ENCODE peak calls at places on chromosome 10, in ten cellular contexts. O is CD8-positive, alpha-beta T cell; K is SJSA1; W is CD8-positive, alpha-beta memory T cell; D is IMR-90; F is pancreas; G is left ventricle myocardium inferior; M is adrenal gland; N is SK-N-SH; U is lower lobe of right lung. A is an unnamed sample. For H3K9me3 and H3K27me3, the result is how much of the 10 kb centered on the place peaks cover.

GRCh38 chr10:122373713-122374112 is 795 bp upstream of the PLEKHA1 start:
- DNase-seq in D (peak), F (peak), M (peak), O (no peak), W (no peak), N (peak), K (no peak), G (no peak), U (no peak), A (no peak)

GRCh38 chr10:100744136-100744979 is 1.0 kb upstream of the PAX2 start:
- DNase-seq in G (no peak), W (no peak), F (no peak), O (no peak), M (no peak), D (no peak), U (no peak), K (no peak), N (peak), A (no peak)

GRCh38 chr10:88108115-88108610 is 244.7 kb downstream of the PTEN start:
- DNase-seq in U (no peak), F (no peak), N (no peak), W (no peak), G (no peak), K (no peak), M (no peak), D (no peak), O (no peak), A (no peak)

GRCh38 chr10:117075064-117075463 is 63.0 kb downstream of the VAX1 start:
- DNase-seq in O (no peak), D (peak), U (no peak), G (no peak), F (no peak), N (no peak), W (no peak), K (no peak), M (no peak), A (no peak)

GRCh38 chr10:132415255-132415654 is 18.3 kb downstream of the PWWP2B start:
- DNase-seq in O (no peak), U (no peak), W (no peak), F (no peak), K (no peak), M (no peak), D (no peak), G (no peak), N (no peak), A (no peak)

GRCh38 chr10:59905066-59905734 is 1.2 kb downstream of the CCDC6 start:
- DNase-seq in M (peak), D (peak), G (no peak), O (no peak), F (peak), U (peak), N (peak), W (no peak), K (peak), A (no peak)

GRCh38 chr10:94043431-94043990 is 49.8 kb downstream of the PLCE1 start:
- DNase-seq in D (no peak), G (no peak), O (no peak), W (no peak), U (no peak), M (no peak), K (no peak), N (no peak), F (no peak), A (no peak)

GRCh38 chr10:12508165-12508564 is 158.8 kb downstream of the CAMK1D start:
- DNase-seq in K (peak), U (no peak), G (no peak), N (no peak), O (no peak), W (no peak), D (no peak), F (no peak), M (peak), A (no peak)

GRCh38 chr10:26438534-26439269 is 561 bp downstream of the APBB1IP start:
- DNase-seq in F (no peak), W (peak), M (no peak), O (peak), N (peak), G (peak), U (peak), D (no peak), K (no peak), A (peak)

GRCh38 chr10:125691160-125691981 is 8.4 kb upstream of the TEX36 start:
- DNase-seq in F (no peak), D (no peak), M (no peak), U (no peak), N (no peak), W (no peak), G (no peak), O (no peak), K (no peak), A (no peak)

GRCh38 chr10:21501109-21501508 is 24.4 kb downstream of the SKIDA1 start:
- DNase-seq in G (no peak), N (no peak), D (no peak), U (no peak), F (no peak), W (no peak), M (no peak), K (no peak), O (no peak), A (no peak)

GRCh38 chr10:101291254-101292193 is 62.3 kb upstream of the LBX1 start:
- DNase-seq in M (peak), K (peak), O (peak), W (peak), G (peak), U (peak), N (peak), F (peak), D (peak), A (no peak)

GRCh38 chr10:132500781-132501415 is 36.7 kb upstream of the INPP5A start:
- DNase-seq in O (no peak), U (no peak), F (no peak), G (no peak), D (no peak), K (no peak), W (no peak), N (no peak), M (no peak), A (no peak)

GRCh38 chr10:22984066-22984465 is 56.2 kb downstream of the ARMC3 start:
- DNase-seq in F (no peak), W (no peak), M (no peak), O (no peak), N (no peak), G (no peak), D (no peak), K (no peak), U (no peak), A (no peak)

GRCh38 chr10:20888620-20889337 is 8.3 kb downstream of the NEBL start:
- DNase-seq in M (no peak), G (no peak), N (peak), O (no peak), K (no peak), W (no peak), F (no peak), D (no peak), U (no peak), A (no peak)

GRCh38 chr10:86346169-86346793 is 20.3 kb downstream of the GRID1 start:
- DNase-seq in O (no peak), N (peak), U (peak), M (peak), W (no peak), F (no peak), D (no peak), K (no peak), G (no peak), A (no peak)

GRCh38 chr10:132195366-132196075 is 8.8 kb downstream of the DPYSL4 start:
- DNase-seq in O (no peak), N (no peak), D (no peak), M (no peak), G (no peak), F (no peak), U (no peak), K (no peak), W (no peak), A (no peak)

GRCh38 chr10:57716884-57717283 is 550.8 kb downstream of the IPMK start:
- DNase-seq in M (no peak), F (no peak), W (no peak), N (no peak), U (no peak), K (no peak), O (no peak), D (peak), G (no peak), A (no peak)

GRCh38 chr10:129102906-129103693 is 363.9 kb upstream of the MGMT start:
- DNase-seq in O (no peak), G (no peak), W (no peak), D (peak), M (peak), K (no peak), N (no peak), U (no peak), F (no peak), A (no peak)

GRCh38 chr10:69004821-69005220 is 16.2 kb downstream of the KIFBP start:
- DNase-seq in D (peak), F (no peak), W (no peak), K (no peak), U (no peak), M (no peak), N (peak), O (no peak), G (no peak), A (no peak)

GRCh38 chr10:117370205-117370604 is 5.0 kb downstream of the PDZD8 start:
- DNase-seq in G (no peak), O (no peak), D (peak), W (no peak), U (no peak), F (no peak), K (no peak), M (no peak), N (no peak), A (no peak)

GRCh38 chr10:102744374-102745051 is 765 bp downstream of the WBP1L start:
- DNase-seq in M (peak), W (peak), K (no peak), D (peak), U (no peak), F (peak), G (no peak), O (no peak), N (no peak), A (no peak)

GRCh38 chr10:86082556-86082955 is 284.0 kb downstream of the GRID1 start:
- DNase-seq in N (no peak), D (no peak), O (no peak), F (no peak), G (no peak), U (no peak), W (no peak), M (no peak), K (no peak), A (no peak)

GRCh38 chr10:114571316-114571999 is 86.6 kb downstream of the ABLIM1 start:
- DNase-seq in O (no peak), F (no peak), K (no peak), M (peak), D (no peak), W (no peak), U (no peak), G (no peak), N (no peak), A (no peak)
- H3K4me3 ChIP-seq in O (no peak), F (no peak), K (no peak), M (no peak), D (no peak), W (no peak), U (no peak), G (no peak), N (no peak), A (no peak)

DNA sequence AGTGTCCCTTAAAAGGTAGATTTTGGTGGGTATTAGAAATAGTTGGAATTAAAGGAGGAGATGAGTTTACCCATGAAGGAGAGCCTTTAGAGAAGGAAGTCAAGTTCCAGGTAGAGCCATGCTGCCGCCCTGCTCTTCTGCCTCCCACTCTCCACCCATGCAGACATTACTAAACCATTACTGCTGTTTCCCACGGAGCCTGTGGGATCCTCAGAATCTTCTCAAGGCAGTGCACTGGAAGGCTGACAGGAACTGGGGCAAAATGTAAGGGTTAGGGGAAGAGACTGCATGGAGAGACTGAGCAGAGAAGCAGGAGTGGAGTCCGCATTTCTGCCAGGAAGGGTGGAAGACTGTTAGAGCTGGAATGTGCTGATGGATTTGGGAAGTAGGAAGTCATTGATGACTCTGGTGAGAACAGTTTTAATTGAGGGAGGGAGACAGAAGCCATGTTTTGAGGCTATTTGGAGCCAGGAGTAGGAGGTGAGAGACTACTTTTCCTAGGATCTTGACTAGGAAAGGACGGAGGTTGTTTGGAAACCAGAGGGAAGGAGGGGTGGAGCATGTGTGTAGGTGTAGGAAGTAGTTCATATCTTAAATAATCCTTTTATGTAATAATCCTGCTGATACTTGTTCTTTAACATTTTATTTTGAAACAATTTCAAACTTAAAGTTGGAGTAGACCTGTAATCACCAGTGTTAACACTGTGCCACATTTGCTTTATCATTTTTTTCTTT is 109.0 kb downstream of the CCNY start:
- DNase-seq in N (no peak), F (no peak), K (no peak), W (no peak), O (no peak), D (no peak), M (no peak), G (no peak), U (no peak), A (no peak)
- H3K9me3 ChIP-seq in N (under half), F (under half), K (under half), W (under half), O (under half), D (under half), M (under half), G (under half), U (under half), A (under half)

DNA sequence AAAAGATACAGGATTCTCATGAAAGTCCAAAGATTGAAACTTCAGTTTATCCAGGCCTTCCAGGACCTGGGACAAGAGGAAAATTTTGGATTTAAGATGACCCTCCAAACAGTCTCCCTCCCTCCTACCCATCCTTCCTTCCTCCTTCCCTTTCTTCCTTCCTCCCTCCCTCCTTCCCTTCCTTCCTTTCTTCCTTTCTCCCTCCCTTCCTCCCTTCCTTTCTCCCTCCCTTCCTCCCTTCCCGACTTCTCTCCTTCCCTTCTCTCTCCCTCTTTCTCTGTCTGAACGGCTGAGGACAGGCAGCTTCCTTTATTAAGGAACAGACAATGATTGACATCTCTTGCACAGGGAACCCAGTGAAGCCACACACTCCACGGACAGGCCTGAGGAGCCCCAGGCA is 23.3 kb downstream of the SFTPD start:
- DNase-seq in O (no peak), W (no peak), N (no peak), G (no peak), K (no peak), U (no peak), F (no peak), M (no peak), D (no peak), A (no peak)
- H3K27me3 ChIP-seq in O (under half), W (under half), N (under half), G (under half), K (under half), U (under half), F (under half), M (under half), D (under half), A (under half)

DNA sequence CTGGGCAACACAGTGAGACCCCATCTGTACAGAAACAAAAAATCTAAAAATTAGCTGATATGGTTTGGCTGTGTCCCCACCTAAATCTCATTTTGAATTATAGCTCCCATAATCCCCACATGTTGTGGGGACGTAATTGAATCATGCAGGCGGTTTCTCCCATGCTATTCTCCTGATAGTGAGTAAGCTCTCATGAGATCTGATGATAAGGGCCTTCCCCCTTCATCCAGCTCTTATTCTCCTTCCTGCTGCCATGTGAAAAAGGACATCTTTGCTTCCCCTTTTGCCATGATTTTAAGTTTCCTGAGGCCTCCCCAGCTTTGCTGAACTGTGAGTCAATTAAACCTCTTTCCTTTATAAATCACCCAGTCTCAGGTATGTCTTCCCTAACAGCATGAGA is 136.5 kb downstream of the SFMBT2 start:
- DNase-seq in O (no peak), N (no peak), G (no peak), M (no peak), K (no peak), U (no peak), W (no peak), F (no peak), D (no peak), A (no peak)
- H3K4me3 ChIP-seq in O (no peak), N (no peak), G (no peak), M (no peak), K (no peak), U (no peak), W (no peak), F (no peak), D (no peak), A (no peak)

GRCh38 chr10:131058799-131059198 is 252.7 kb downstream of the TCERG1L start:
- DNase-seq in N (no peak), K (no peak), F (no peak), M (no peak), W (no peak), G (no peak), U (no peak), O (no peak), D (no peak), A (no peak)
- H3K9me3 ChIP-seq in N (under half), K (under half), F (under half), M (under half), W (under half), G (under half), U (under half), O (under half), D (under half), A (under half)

DNA sequence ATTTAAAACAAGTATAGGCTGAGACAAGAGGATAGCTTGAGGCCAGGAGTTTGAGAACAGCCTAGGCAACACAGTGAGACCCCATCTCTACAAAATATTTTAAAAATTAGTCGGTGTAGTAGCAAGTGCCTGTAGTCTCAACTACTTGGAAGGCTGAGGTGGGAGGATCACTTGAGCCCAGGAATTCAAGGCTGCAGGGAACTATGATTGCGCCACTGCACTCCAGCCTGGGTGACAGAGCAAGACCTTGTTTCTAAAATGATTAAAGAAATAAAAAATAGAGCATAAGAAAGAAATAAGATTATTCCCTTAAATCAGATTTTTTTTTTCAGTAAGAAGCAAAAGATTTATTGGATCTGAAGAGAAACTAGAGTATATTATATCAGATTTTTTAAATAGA is 11.7 kb downstream of the LRRC20 start:
- DNase-seq in F (no peak), N (no peak), W (no peak), D (no peak), U (no peak), O (no peak), G (no peak), M (peak), K (no peak), A (no peak)
- H3K27me3 ChIP-seq in F (under half), N (under half), W (under half), D (under half), U (under half), O (under half), G (under half), M (under half), K (under half), A (under half)

DNA sequence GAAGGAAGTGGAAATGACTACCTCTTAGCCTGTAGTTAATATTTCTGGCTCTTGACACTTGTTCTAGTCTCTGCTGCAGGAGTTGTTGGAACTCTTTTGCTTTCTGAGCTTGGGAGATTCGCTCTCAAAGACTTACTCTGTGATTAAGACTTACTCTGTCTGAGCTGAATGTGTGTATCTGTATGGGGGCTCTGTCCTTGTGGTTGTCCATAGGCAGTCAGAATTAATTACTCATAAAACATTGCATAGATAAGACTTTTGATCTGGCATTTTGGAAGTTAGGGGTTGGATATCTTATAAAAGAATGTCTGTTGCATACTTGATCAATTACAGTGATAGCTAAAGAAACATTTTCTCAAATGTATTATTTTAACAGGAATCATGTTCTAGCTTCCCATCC is 199.2 kb upstream of the KIAA1217 start:
- DNase-seq in O (no peak), M (no peak), N (no peak), W (no peak), F (no peak), U (no peak), G (no peak), D (no peak), K (no peak), A (no peak)
- H3K4me3 ChIP-seq in O (no peak), M (no peak), N (no peak), W (no peak), F (no peak), U (no peak), G (no peak), D (no peak), K (no peak), A (no peak)

A was measured in effector memory CD4-positive, alpha-beta T cell.